ENCODE peak calls at places on chromosomes 11 and 22, in four cellular contexts. B is right lobe of liver, R is adrenal gland, U is GM23338. I is an unnamed sample. For H3K36me3, the result is how much of the 10 kb centered on the place peaks cover.

GRCh38 chr22:21009638-21010425 is 5.1 kb upstream of the P2RX6 start:
- DNase-seq in B (no peak), U (peak), R (no peak), I (peak)

GRCh38 chr22:19664406-19664805 is 49.9 kb upstream of the SEPTIN5 start:
- DNase-seq in R (no peak), B (no peak), U (no peak), I (no peak)

GRCh38 chr11:60872952-60873524 is 5.7 kb downstream of the ZP1 start:
- DNase-seq in R (peak), B (no peak), U (peak), I (peak)

GRCh38 chr11:27875480-27876208 is 175.4 kb upstream of the BDNF start:
- DNase-seq in B (no peak), U (no peak), R (no peak), I (no peak)

GRCh38 chr11:77093987-77094840 is 8.4 kb upstream of the OMP start:
- DNase-seq in U (no peak), R (no peak), B (peak), I (no peak)

GRCh38 chr11:3132831-3133455 is 32.2 kb downstream of the OSBPL5 start:
- DNase-seq in U (no peak), B (peak), R (peak), I (peak)

GRCh38 chr22:39907035-39907434 is 6.2 kb downstream of the GRAP2 start:
- DNase-seq in B (no peak), R (no peak), U (no peak), I (no peak)

GRCh38 chr11:45922425-45923082 is at the start of gene LARGE2:
- DNase-seq in R (peak), U (peak), B (no peak), I (peak)

GRCh38 chr11:103537904-103538502 is 428.8 kb downstream of the DYNC2H1 start:
- DNase-seq in B (no peak), R (no peak), U (peak), I (peak)

GRCh38 chr22:19876314-19876940 is 21.8 kb upstream of the GNB1L start:
- DNase-seq in R (peak), B (peak), U (no peak), I (peak)

GRCh38 chr11:74739546-74740270 is 8.5 kb upstream of the CHRDL2 start:
- DNase-seq in B (peak), R (peak), U (peak), I (peak)

GRCh38 chr11:94671553-94672366 is 96.4 kb upstream of the AMOTL1 start:
- DNase-seq in B (no peak), U (no peak), R (no peak), I (no peak)

GRCh38 chr11:4577761-4578160 is 3.8 kb upstream of the OR52I2 start:
- DNase-seq in R (no peak), B (no peak), U (no peak), I (no peak)

GRCh38 chr22:38035530-38035885 is 21.7 kb upstream of the PICK1 start:
- DNase-seq in B (no peak), R (no peak), U (no peak), I (peak)

GRCh38 chr11:121105063-121105480 is 4.0 kb downstream of the TECTA start:
- DNase-seq in R (peak), B (no peak), U (no peak), I (no peak)

GRCh38 chr11:91257593-91258170 is 966.9 kb upstream of the FAT3 start:
- DNase-seq in U (no peak), B (no peak), R (no peak), I (no peak)

GRCh38 chr22:38652858-38653257 is 3.3 kb downstream of the FAM227A start:
- DNase-seq in B (no peak), U (no peak), R (no peak), I (no peak)

GRCh38 chr11:92269021-92269420 is 44.4 kb downstream of the FAT3 start:
- DNase-seq in U (peak), B (no peak), R (no peak), I (no peak)

GRCh38 chr22:43789452-43789851 is 22.7 kb downstream of the EFCAB6 start:
- DNase-seq in B (no peak), U (no peak), R (peak), I (no peak)

GRCh38 chr22:20136603-20136873 is 4.9 kb downstream of the ZDHHC8 start:
- DNase-seq in U (no peak), B (no peak), R (no peak), I (no peak)

GRCh38 chr22:43236401-43237166 is 49.6 kb upstream of the TTLL12 start:
- DNase-seq in B (peak), R (peak), U (no peak), I (peak)

GRCh38 chr11:130209128-130209932 is 49.7 kb downstream of the ST14 start:
- DNase-seq in R (peak), U (no peak), B (no peak), I (peak)

GRCh38 chr11:96012086-96012824 is 88.3 kb upstream of the MTMR2 start:
- DNase-seq in R (peak), U (peak), B (no peak), I (peak)

GRCh38 chr22:48680601-48681000 is 1147.1 kb downstream of the BRD1 start:
- DNase-seq in U (no peak), B (no peak), R (no peak), I (no peak)

GRCh38 chr11:94732617-94733292 is 35.4 kb upstream of the AMOTL1 start:
- DNase-seq in R (peak), B (peak), U (no peak), I (no peak)

GRCh38 chr11:37770145-37770544 is 1172.1 kb upstream of the RAG2 start:
- DNase-seq in R (no peak), B (no peak), U (no peak), I (no peak)

GRCh38 chr11:119236490-119236889 is 30.4 kb downstream of the CBL start:
- DNase-seq in U (no peak), R (no peak), B (no peak), I (no peak)

GRCh38 chr11:81707881-81708280 is 1025.8 kb downstream of the FAM181B start:
- DNase-seq in R (no peak), B (no peak), U (peak), I (peak)

GRCh38 chr11:95435628-95436353 is 204.8 kb upstream of the SESN3 start:
- DNase-seq in R (no peak), U (no peak), B (no peak), I (no peak)

GRCh38 chr11:133243832-133244231 is 288.5 kb downstream of the OPCML start:
- DNase-seq in R (no peak), U (peak), B (no peak), I (peak)

GRCh38 chr22:23376256-23376655 is 195.9 kb downstream of the BCR start:
- DNase-seq in R (no peak), B (no peak), U (peak), I (peak)

GRCh38 chr11:95715777-95716241 is 73.8 kb downstream of the FAM76B start:
- DNase-seq in B (no peak), U (peak), R (no peak), I (no peak)

GRCh38 chr11:47620836-47621378 is 21.5 kb downstream of the MTCH2 start:
- DNase-seq in U (no peak), B (no peak), R (no peak), I (no peak)

GRCh38 chr11:46918087-46918751 is at the start of gene LRP4:
- DNase-seq in U (peak), R (peak), B (peak), I (peak)

GRCh38 chr11:66339163-66339675 is 3.0 kb upstream of the RIN1 start:
- DNase-seq in R (no peak), U (no peak), B (no peak), I (peak)

GRCh38 chr11:128881221-128881620 is 9.9 kb upstream of the KCNJ5 start:
- DNase-seq in R (no peak), U (no peak), B (no peak), I (no peak)

GRCh38 chr22:38214248-38215056 is 12.7 kb downstream of the MAFF start:
- DNase-seq in R (peak), B (peak), U (peak), I (peak)

DNA sequence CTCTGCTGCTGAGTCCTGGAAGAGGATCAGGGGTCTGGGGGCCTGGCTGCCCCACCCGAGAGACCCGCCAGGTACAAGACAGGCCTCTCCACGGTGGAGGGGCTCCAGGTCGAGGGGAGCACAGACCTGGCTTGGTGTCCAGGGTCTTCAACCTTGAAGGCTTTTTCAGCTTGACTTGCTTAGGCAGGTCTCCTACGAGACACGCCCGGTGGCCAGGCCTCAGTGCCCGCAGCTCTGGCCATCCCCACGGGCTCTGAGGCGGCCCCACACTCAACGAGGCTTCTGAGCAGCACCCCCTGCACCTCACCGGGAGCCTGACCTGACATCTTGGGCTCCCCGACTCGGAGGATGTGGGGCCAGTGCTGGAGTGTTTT is 6.6 kb upstream of the PLXNB2 start:
- DNase-seq in B (no peak), R (no peak), U (no peak), I (no peak)
- H3K4me3 ChIP-seq in B (no peak), R (no peak), U (no peak), I (no peak)

GRCh38 chr11:111761056-111761455 is 5.1 kb downstream of the PPP2R1B start:
- DNase-seq in R (no peak), U (no peak), B (no peak), I (no peak)
- H3K36me3 ChIP-seq in R (half or more), U (half or more), B (half or more), I (under half)

GRCh38 chr11:67501854-67502253 is 3.3 kb downstream of the PITPNM1 start:
- DNase-seq in R (peak), U (no peak), B (no peak), I (peak)

GRCh38 chr11:67502328-67502979 is 2.7 kb downstream of the PITPNM1 start:
- DNase-seq in R (peak), U (no peak), B (no peak), I (peak)

GRCh38 chr11:67504023-67504949 is 877 bp downstream of the PITPNM1 start:
- DNase-seq in R (peak), U (peak), B (no peak), I (peak)

GRCh38 chr11:67504950-67505561 is at the start of gene PITPNM1:
- DNase-seq in U (peak), R (peak), B (peak), I (peak)

GRCh38 chr11:67503119-67504022 is 1.8 kb downstream of the PITPNM1 start:
- DNase-seq in U (no peak), B (no peak), R (peak), I (no peak)
- H3K4me3 ChIP-seq in U (peak), B (no peak), R (no peak), I (peak)

DNA sequence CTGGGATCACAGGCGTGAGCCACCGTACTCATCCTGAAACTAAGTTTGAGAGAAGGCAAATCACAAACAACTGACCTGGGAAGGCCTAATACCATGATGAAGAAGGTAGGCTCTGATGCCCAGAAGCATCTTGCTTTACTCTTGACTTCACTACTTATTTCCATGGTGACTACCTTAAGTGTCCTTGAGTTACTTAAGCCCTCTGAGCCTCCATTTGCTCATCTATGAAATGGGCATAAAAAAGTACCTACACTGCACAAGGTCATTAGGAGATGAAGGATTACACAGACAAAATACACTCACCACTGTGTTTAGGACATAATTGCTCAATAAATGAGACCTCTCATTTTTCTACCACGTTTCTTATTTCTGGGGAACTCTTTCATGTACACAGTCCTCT is 27.9 kb downstream of the EIF4ENIF1 start:
- DNase-seq in U (no peak), B (no peak), R (no peak), I (no peak)
- H3K36me3 ChIP-seq in U (under half), B (under half), R (half or more), I (under half)

GRCh38 chr11:1652026-1652425 is 22.5 kb downstream of the KRTAP5-5 start:
- DNase-seq in B (no peak), R (no peak), U (no peak), I (peak)

GRCh38 chr11:1652442-1652777 is 22.8 kb downstream of the KRTAP5-5 start:
- DNase-seq in U (no peak), R (no peak), B (no peak), I (no peak)

GRCh38 chr11:1649021-1649420 is 19.4 kb downstream of the KRTAP5-5 start:
- DNase-seq in B (no peak), R (no peak), U (no peak), I (no peak)

GRCh38 chr11:1650918-1651262 is 21.3 kb downstream of the KRTAP5-5 start:
- DNase-seq in U (no peak), R (no peak), B (no peak), I (no peak)

DNA sequence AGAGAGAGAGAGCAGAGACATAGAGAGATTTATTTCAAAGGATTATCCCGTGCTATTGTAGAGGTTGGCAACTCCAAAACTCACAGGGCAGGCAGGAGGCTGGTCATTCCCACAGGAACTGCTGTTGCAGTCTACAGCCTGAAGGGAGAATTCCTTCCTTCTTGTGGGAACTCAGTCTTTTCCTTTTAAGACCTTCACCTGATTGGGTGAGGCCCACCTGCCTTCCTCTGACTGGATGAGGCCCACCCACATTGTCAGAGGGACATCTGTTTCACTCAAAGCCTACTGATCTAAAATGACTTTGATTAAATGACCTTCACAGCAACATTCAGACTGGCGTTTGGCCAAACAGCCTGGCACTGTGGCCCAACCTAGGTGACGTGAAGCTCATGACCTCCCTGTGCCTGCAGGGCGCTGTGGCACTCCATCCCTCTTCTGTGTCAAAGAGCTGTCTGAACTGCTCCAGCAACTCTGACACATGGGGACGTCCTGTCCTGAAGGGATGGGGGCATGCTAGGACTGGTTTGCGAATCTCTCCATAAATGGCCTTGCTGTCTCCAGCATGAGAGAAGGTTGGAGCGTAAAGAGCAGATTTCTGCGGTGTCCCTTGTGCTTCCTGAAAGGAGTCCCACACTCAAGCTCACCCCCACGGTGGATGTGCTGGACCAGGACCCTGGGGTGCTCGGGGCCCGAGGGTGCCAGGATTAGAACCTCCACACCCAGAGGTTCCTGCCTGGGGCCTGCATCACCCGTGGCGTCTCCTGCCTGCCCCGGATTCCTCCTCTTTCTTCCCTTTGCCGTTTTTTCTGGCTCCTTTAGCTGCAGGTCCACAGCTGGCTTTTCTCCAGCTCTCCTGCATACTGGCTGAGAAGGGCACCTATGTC is 20.7 kb downstream of the KRTAP5-5 start:
- DNase-seq in U (peak), B (peak), R (no peak), I (no peak)
- H3K4me3 ChIP-seq in U (no peak), B (no peak), R (no peak), I (no peak)

GRCh38 chr22:46797355-46797754 is 34.9 kb downstream of the TBC1D22A start:
- DNase-seq in R (no peak), U (peak), B (no peak), I (peak)
- H3K36me3 ChIP-seq in R (half or more), U (under half), B (under half), I (under half)

GRCh38 chr11:62103141-62103540 is 20.7 kb upstream of the INCENP start:
- DNase-seq in R (no peak), U (no peak), B (no peak), I (no peak)

GRCh38 chr11:62108017-62108750 is 15.6 kb upstream of the INCENP start:
- DNase-seq in R (no peak), B (no peak), U (peak), I (peak)

GRCh38 chr11:62105611-62106245 is 18.1 kb upstream of the INCENP start:
- DNase-seq in U (no peak), R (no peak), B (no peak), I (no peak)

GRCh38 chr11:62104001-62104400 is 19.8 kb upstream of the INCENP start:
- DNase-seq in B (no peak), R (no peak), U (no peak), I (no peak)

DNA sequence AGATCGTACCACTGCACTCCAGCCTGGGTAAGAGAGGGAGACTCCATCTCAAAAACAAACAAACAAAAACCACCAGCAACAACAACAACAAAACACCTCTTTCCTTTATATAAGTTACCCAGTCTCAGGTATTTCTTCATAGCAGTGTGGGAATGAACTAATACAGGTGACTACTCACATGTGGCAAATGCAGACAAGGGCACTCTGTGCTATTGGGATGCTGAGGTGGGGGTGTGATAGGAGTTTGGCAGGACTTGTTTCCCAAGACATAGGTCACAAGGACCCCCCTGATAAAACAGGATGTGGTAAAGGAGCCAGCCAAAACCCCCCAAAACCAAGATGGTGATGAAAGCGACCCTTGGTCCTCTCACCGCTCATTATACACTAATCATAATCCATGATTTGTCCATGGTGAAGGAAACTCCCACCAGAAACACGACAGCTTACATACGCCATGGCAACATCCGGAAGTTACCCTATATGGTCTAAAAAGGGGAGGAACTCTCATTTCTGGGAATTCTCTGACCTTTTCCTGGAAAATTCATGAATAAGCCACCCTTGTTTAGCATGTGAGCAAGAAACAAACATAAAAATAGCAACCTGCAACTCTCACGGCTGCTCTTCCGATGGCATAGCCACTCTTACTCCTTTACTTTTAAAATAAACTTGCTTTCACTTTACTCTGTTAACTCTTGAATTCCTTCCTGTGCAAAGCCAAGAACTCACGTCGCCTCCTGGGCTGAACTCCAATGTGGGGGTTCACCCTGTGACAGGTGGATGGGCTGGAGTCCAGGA is 18.8 kb upstream of the INCENP start:
- DNase-seq in U (no peak), R (peak), B (no peak), I (no peak)
- H3K4me3 ChIP-seq in U (no peak), R (no peak), B (no peak), I (no peak)

GRCh38 chr11:102330226-102330625 is 12.9 kb downstream of the BIRC3 start:
- DNase-seq in U (no peak), B (no peak), R (no peak), I (no peak)

GRCh38 chr11:102338479-102339010 is 8.5 kb upstream of the BIRC2 start:
- DNase-seq in U (no peak), R (no peak), B (no peak), I (no peak)

GRCh38 chr11:102328748-102329147 is 11.5 kb downstream of the BIRC3 start:
- DNase-seq in R (no peak), B (no peak), U (no peak), I (no peak)

GRCh38 chr11:102332611-102332994 is 14.4 kb upstream of the BIRC2 start:
- DNase-seq in U (no peak), R (no peak), B (no peak), I (no peak)
- H3K36me3 ChIP-seq in U (under half), R (under half), B (under half), I (under half)

I was measured in H7.